ENCODE peak calls at places on chromosomes 3 and 15, in five cellular contexts. K is left ventricle myocardium inferior; V is activated CD4-positive, alpha-beta T cell treated with anti-CD3 and anti-CD28 coated beads, Interleukin-2, amount 50 U/mL, for 1 hour; O is fibroblast of pulmonary artery; J is M059J. X is an unnamed sample.

GRCh38 chr3:94654096-94654495 is 591.2 kb downstream of the NSUN3 start:
- DNase-seq in V (no peak), J (no peak), O (no peak), K (no peak), X (no peak)

GRCh38 chr3:64088408-64089136 is 65.3 kb upstream of the PSMD6 start:
- DNase-seq in V (no peak), J (peak), O (no peak), K (no peak), X (no peak)

GRCh38 chr3:127964053-127964452 is 49.0 kb downstream of the KBTBD12 start:
- DNase-seq in K (no peak), O (peak), V (no peak), J (no peak), X (no peak)

GRCh38 chr3:139136459-139137190 is 91.9 kb upstream of the PRR23C start:
- DNase-seq in O (no peak), V (no peak), K (no peak), J (no peak), X (no peak)

GRCh38 chr3:66172394-66172793 is 48.4 kb upstream of the SLC25A26 start:
- DNase-seq in K (no peak), J (no peak), O (no peak), V (no peak), X (no peak)

GRCh38 chr15:68384451-68385239 is 47.3 kb downstream of the ITGA11 start:
- DNase-seq in J (peak), K (no peak), V (no peak), O (peak), X (peak)

GRCh38 chr3:46845860-46846623 is 17.2 kb downstream of the MYL3 start:
- DNase-seq in O (peak), K (peak), V (peak), J (peak), X (peak)

GRCh38 chr15:28944696-28945300 is 59.0 kb downstream of the APBA2 start:
- DNase-seq in V (no peak), O (no peak), J (no peak), K (no peak), X (no peak)

GRCh38 chr3:58434990-58435389 is 1.4 kb upstream of the PDHB start:
- DNase-seq in J (peak), O (peak), V (no peak), K (no peak), X (peak)

GRCh38 chr3:195200010-195200822 is 70.7 kb downstream of the XXYLT1 start:
- DNase-seq in O (no peak), J (peak), K (no peak), V (no peak), X (peak)

GRCh38 chr15:73984208-73984979 is 7.7 kb downstream of the STOML1 start:
- DNase-seq in O (no peak), V (no peak), J (no peak), K (no peak), X (no peak)

GRCh38 chr3:151327571-151328198 is 1.7 kb downstream of the P2RY13 start:
- DNase-seq in J (peak), O (peak), K (no peak), V (no peak), X (peak)

GRCh38 chr3:168024537-168024941 is 71.2 kb downstream of the GOLIM4 start:
- DNase-seq in J (peak), K (no peak), O (peak), V (no peak), X (peak)

GRCh38 chr3:121724130-121724529 is 25.4 kb downstream of the GOLGB1 start:
- DNase-seq in J (no peak), V (no peak), K (no peak), O (no peak), X (no peak)

GRCh38 chr15:73593278-73594074 is 39.7 kb downstream of the NPTN start:
- DNase-seq in V (no peak), O (peak), K (no peak), J (no peak), X (peak)

GRCh38 chr3:161420746-161421145 is 49.4 kb upstream of the SPTSSB start:
- DNase-seq in K (no peak), V (no peak), J (peak), O (no peak), X (peak)

GRCh38 chr15:101042320-101042719 is 123.2 kb downstream of the LRRK1 start:
- DNase-seq in J (no peak), V (no peak), K (no peak), O (no peak), X (no peak)

X was measured in dermis blood vessel endothelial cell.